ENCODE peak calls at places on chromosomes 16 and 17, in four cellular contexts. J is pancreas, D is left lung, B is AG09309. O is an unnamed sample.

GRCh38 chr17:73690581-73691135 is 46.4 kb upstream of the SDK2 start:
- DNase-seq in B (no peak), J (no peak), D (no peak), O (no peak)

GRCh38 chr17:4583796-4584124 is 569 bp upstream of the SMTNL2 start:
- DNase-seq in D (no peak), B (no peak), J (no peak), O (no peak)

GRCh38 chr17:14468858-14469257 is 168.0 kb downstream of the HS3ST3B1 start:
- DNase-seq in D (no peak), B (no peak), J (no peak), O (no peak)

GRCh38 chr17:69539781-69540319 is 125.4 kb downstream of the MAP2K6 start:
- DNase-seq in J (no peak), D (no peak), B (no peak), O (no peak)

GRCh38 chr16:933581-933980 is 37.2 kb downstream of the LMF1 start:
- DNase-seq in B (no peak), D (no peak), J (no peak), O (no peak)

GRCh38 chr17:77011173-77012011 is 129.4 kb upstream of the SEC14L1 start:
- DNase-seq in J (no peak), D (no peak), B (no peak), O (no peak)

GRCh38 chr16:53542283-53542682 is 39.3 kb upstream of the AKTIP start:
- DNase-seq in J (no peak), B (no peak), D (no peak), O (no peak)

GRCh38 chr16:68643847-68644246 is 1.3 kb upstream of the CDH3 start:
- DNase-seq in J (no peak), D (no peak), B (no peak), O (no peak)

GRCh38 chr17:9162275-9162985 is 141.1 kb downstream of the NTN1 start:
- DNase-seq in D (no peak), B (no peak), J (no peak), O (no peak)

GRCh38 chr16:4752351-4753100 is 14.4 kb downstream of the ZNF500 start:
- DNase-seq in D (no peak), J (no peak), B (no peak), O (no peak)

GRCh38 chr16:23678430-23679273 is at the start of gene PLK1:
- DNase-seq in B (no peak), J (peak), D (peak), O (no peak)

GRCh38 chr17:48592592-48592991 is 987 bp downstream of the HOXB5 start:
- DNase-seq in J (no peak), B (no peak), D (no peak), O (no peak)

GRCh38 chr17:83189673-83190385 is 110.4 kb downstream of the METRNL start:
- DNase-seq in B (no peak), J (peak), D (peak), O (peak)

GRCh38 chr16:85759631-85760419 is 8.9 kb upstream of the C16orf74 start:
- DNase-seq in J (no peak), B (no peak), D (no peak), O (no peak)

GRCh38 chr16:9372934-9373890 is 281.8 kb downstream of the HAPSTR1 start:
- DNase-seq in J (no peak), B (no peak), D (no peak), O (no peak)

GRCh38 chr17:82148997-82149396 is 51.0 kb upstream of the FASN start:
- DNase-seq in J (no peak), B (no peak), D (no peak), O (no peak)

GRCh38 chr17:63496177-63496576 is 19.3 kb downstream of the ACE start:
- DNase-seq in J (no peak), B (no peak), D (no peak), O (no peak)

GRCh38 chr17:40850287-40850972 is 16.6 kb downstream of the KRT12 start:
- DNase-seq in J (no peak), D (no peak), B (no peak), O (no peak)

GRCh38 chr17:67998466-67998865 is 2.2 kb upstream of the C17orf58 start:
- DNase-seq in D (no peak), J (no peak), B (no peak), O (no peak)

GRCh38 chr17:6708357-6708961 is 4.7 kb downstream of the SLC13A5 start:
- DNase-seq in B (no peak), J (no peak), D (no peak), O (no peak)

GRCh38 chr17:49646391-49647255 is 31.3 kb downstream of the SPOP start:
- DNase-seq in D (peak), B (no peak), J (no peak), O (peak)

GRCh38 chr17:66240630-66241029 is 11.4 kb upstream of the APOH start:
- DNase-seq in J (no peak), D (no peak), B (peak), O (no peak)

GRCh38 chr17:76193616-76194015 is 46.7 kb downstream of the RNF157 start:
- DNase-seq in J (no peak), D (no peak), B (no peak), O (no peak)

GRCh38 chr16:29147710-29148425 is 163.0 kb downstream of the LAT start:
- DNase-seq in J (no peak), D (peak), B (no peak), O (no peak)

GRCh38 chr17:76523084-76524037 is 14.1 kb downstream of the CYGB start:
- DNase-seq in J (no peak), B (no peak), D (peak), O (no peak)

GRCh38 chr16:69311533-69312388 is 611 bp downstream of the VPS4A start:
- DNase-seq in D (no peak), J (no peak), B (no peak), O (no peak)

GRCh38 chr16:12580809-12581208 is 222.9 kb downstream of the CPPED1 start:
- DNase-seq in D (no peak), B (no peak), J (no peak), O (no peak)

GRCh38 chr17:81869221-81870154 is 1.6 kb downstream of the ARHGDIA start:
- DNase-seq in J (no peak), B (no peak), D (peak), O (no peak)

GRCh38 chr17:48903401-48903800 is 4.8 kb upstream of the UBE2Z start:
- DNase-seq in D (no peak), B (no peak), J (no peak), O (no peak)

GRCh38 chr16:10964039-10964890 is 19.9 kb downstream of the CLEC16A start:
- DNase-seq in D (peak), J (peak), B (no peak), O (no peak)

GRCh38 chr17:9913476-9913875 is 8.4 kb upstream of the RCVRN start:
- DNase-seq in J (no peak), B (no peak), D (no peak), O (no peak)

GRCh38 chr16:10776280-10776679 is 32.6 kb downstream of the NUBP1 start:
- DNase-seq in J (no peak), B (no peak), D (no peak), O (no peak)

GRCh38 chr16:9363520-9363919 is 272.1 kb downstream of the HAPSTR1 start:
- DNase-seq in B (no peak), D (no peak), J (no peak), O (no peak)

GRCh38 chr17:32491371-32492280 is 4.8 kb downstream of the CDK5R1 start:
- DNase-seq in J (no peak), D (no peak), B (no peak), O (no peak)

GRCh38 chr17:7056386-7056785 is 12.5 kb upstream of the SLC16A11 start:
- DNase-seq in B (no peak), D (no peak), J (no peak), O (no peak)

GRCh38 chr17:63549289-63549945 is 860 bp upstream of the DCAF7 start:
- DNase-seq in J (peak), B (no peak), D (peak), O (no peak)

GRCh38 chr16:87132361-87133014 is 184.7 kb downstream of the C16orf95 start:
- DNase-seq in D (no peak), J (no peak), B (peak), O (peak)

GRCh38 chr16:81035975-81036750 is 521 bp downstream of the ATMIN start:
- DNase-seq in B (no peak), D (peak), J (peak), O (no peak)
- H3K4me3 ChIP-seq in B (peak), D (peak), J (peak), O (peak)

DNA sequence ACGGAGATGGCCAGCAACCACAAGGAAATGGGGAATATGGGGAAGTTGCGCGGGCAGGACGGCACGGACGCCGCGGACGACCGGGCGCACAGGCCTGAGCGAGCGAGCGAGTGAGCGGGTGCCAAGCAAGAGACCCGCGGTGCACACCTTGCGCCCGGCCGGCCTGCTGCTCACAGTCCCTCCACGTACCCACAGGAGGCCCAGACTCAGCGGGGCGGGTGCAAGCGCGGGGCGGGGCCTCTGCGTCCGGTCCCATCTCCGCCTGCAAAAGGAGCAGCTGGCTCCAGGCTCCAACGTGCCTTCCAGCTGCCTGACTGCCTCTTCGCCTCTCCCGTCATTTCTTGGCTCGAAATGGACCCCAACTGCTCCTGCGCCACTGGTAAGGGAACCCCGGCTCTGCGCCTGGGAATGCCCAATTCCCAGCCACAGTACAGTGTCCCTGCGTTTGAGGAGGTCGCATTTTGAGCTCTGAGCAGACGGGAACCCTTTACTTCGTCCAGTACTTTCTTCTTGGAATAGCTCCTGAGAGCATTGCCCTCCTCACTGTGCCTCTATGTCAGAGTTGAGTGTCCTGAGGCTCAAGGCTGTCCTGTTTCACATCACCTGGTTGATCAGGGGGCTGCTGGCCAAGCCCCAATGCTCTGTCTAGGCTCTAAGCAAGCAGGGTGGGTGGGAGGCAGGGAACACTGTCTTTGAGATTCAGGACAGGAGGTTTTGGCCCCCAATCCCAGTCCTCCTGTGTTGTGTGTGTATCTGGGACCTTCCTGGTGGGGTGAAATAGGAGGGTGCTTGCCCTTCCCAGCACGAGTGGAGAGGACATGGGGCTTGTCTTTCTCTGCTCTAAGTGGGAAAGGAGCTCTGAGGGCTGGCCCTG is 8.1 kb upstream of the MT1E start:
- DNase-seq in D (peak), B (no peak), J (peak), O (no peak)
- TF ChIP-seq CTCF in D (no peak), B (no peak), J (no peak), O (no peak)

GRCh38 chr17:1110844-1111598 is 68.8 kb downstream of the ABR start:
- DNase-seq in D (peak), B (peak), J (peak), O (peak)
- H3K4me3 ChIP-seq in D (no peak), B (no peak), J (no peak), O (no peak)

DNA sequence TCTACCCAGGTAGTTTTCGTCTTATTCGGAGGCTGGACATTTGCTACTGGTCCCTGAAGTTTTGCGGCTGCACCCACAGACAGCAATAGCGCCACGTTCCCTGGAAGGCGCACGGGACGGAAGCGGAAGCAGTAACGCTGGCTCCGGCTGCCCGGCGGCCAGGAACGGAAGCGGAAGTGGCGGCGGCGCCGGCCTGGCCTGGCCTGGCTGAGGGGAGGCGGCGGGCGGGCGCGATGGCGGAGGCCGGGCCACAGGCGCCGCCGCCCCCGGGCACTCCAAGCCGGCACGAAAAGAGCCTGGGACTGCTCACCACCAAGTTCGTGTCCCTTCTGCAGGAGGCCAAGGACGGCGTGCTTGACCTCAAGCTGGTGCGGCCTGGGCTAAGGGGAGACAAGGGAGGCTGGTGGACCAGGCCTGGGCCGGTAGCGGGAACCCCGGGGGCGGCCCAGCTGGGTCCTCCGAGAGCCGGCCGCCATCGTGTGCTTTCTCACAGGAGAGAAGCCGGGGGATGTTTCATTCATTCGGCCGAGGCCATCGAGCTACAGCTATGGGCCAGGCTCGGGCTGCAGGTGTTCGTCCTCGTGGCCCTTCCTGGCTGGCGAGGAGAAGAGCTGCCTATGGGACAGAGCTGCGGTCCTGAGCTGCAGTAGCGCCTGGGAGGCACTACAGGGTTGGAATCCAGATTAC is at the start of gene E2F4:
- DNase-seq in D (peak), J (peak), B (peak), O (peak)
- TF ChIP-seq CTCF in D (no peak), J (no peak), B (no peak), O (no peak)

GRCh38 chr17:35142467-35142796 is 329 bp upstream of the NLE1 start:
- DNase-seq in D (no peak), J (no peak), B (no peak), O (no peak)
- H3K4me3 ChIP-seq in D (peak), J (peak), B (peak), O (peak)